ENCODE peak calls at places on chromosomes 4 and X, in eight cellular contexts. N is psoas muscle; A is CD8-positive, alpha-beta T cell; Y is cardiac fibroblast; S is foreskin fibroblast; B is tibial artery; W is right atrium auricular region; K is endodermal cell. J is an unnamed sample.

GRCh38 chrX:79107891-79108718 is 36.4 kb upstream of the GPR174 start:
- DNase-seq in N (no peak), A (no peak), Y (no peak), S (peak), B (no peak), W (no peak), K (no peak), J (no peak)

GRCh38 chr4:4888695-4889094 is 29.2 kb downstream of the MSX1 start:
- DNase-seq in N (no peak), A (no peak), Y (no peak), S (no peak), B (no peak), W (peak), K (peak), J (no peak)

GRCh38 chr4:85257817-85258216 is 217.1 kb upstream of the ARHGAP24 start:
- DNase-seq in N (no peak), A (no peak), Y (no peak), S (no peak), B (no peak), W (no peak), K (no peak), J (no peak)

GRCh38 chrX:103517246-103517645 is 2.0 kb downstream of the RAB40A start:
- DNase-seq in N (no peak), A (no peak), Y (peak), S (peak), B (no peak), W (no peak), K (no peak), J (no peak)

GRCh38 chrX:43949669-43950068 is 23.5 kb downstream of the NDP start:
- DNase-seq in N (peak), A (no peak), Y (peak), S (peak), B (no peak), W (no peak), K (peak), J (no peak)

GRCh38 chr4:20370284-20370683 is 118.6 kb downstream of the SLIT2 start:
- DNase-seq in N (no peak), A (no peak), Y (peak), S (peak), B (no peak), W (no peak), K (no peak), J (no peak)

GRCh38 chr4:3489451-3489962 is 26.4 kb downstream of the DOK7 start:
- DNase-seq in N (no peak), A (no peak), Y (peak), S (no peak), B (no peak), W (no peak), K (no peak), J (no peak)

GRCh38 chr4:26458104-26458503 is 32.2 kb downstream of the CCKAR start:
- DNase-seq in N (no peak), A (no peak), Y (no peak), S (no peak), B (no peak), W (no peak), K (no peak), J (no peak)

GRCh38 chr4:109655396-109655795 is 47.8 kb downstream of the CASP6 start:
- DNase-seq in N (no peak), A (no peak), Y (no peak), S (no peak), B (no peak), W (no peak), K (no peak), J (no peak)

GRCh38 chrX:72620550-72621145 is 48.0 kb upstream of the HDAC8 start:
- DNase-seq in N (peak), A (no peak), Y (peak), S (peak), B (peak), W (peak), K (no peak), J (peak)

GRCh38 chr4:96713271-96713670 is 873.4 kb downstream of the PDHA2 start:
- DNase-seq in N (no peak), A (no peak), Y (peak), S (no peak), B (no peak), W (no peak), K (no peak), J (no peak)

GRCh38 chr4:119672938-119673337 is 44.3 kb upstream of the PDE5A start:
- DNase-seq in N (no peak), A (no peak), Y (no peak), S (no peak), B (no peak), W (no peak), K (no peak), J (no peak)

GRCh38 chr4:165635261-165635838 is 237.7 kb upstream of the TLL1 start:
- DNase-seq in N (no peak), A (no peak), Y (no peak), S (no peak), B (no peak), W (no peak), K (no peak), J (no peak)

GRCh38 chr4:88008624-88009235 is 1.3 kb downstream of the PKD2 start:
- DNase-seq in N (no peak), A (no peak), Y (peak), S (peak), B (no peak), W (no peak), K (no peak), J (no peak)

GRCh38 chr4:52001616-52002015 is 18.5 kb downstream of the LRRC66 start:
- DNase-seq in N (no peak), A (no peak), Y (peak), S (peak), B (no peak), W (no peak), K (no peak), J (no peak)

GRCh38 chr4:124262211-124263179 is 450.0 kb downstream of the ANKRD50 start:
- DNase-seq in N (peak), A (peak), Y (peak), S (peak), B (peak), W (peak), K (peak), J (peak)

GRCh38 chr4:3224971-3225850 is 23.7 kb upstream of the MSANTD1 start:
- DNase-seq in N (peak), A (no peak), Y (no peak), S (no peak), B (no peak), W (no peak), K (no peak), J (no peak)

GRCh38 chrX:154603438-154604430 is 15.3 kb downstream of the CTAG1B start:
- DNase-seq in N (no peak), A (no peak), Y (peak), S (peak), B (peak), W (no peak), K (no peak), J (peak)

GRCh38 chr4:112236040-112236439 is 4.5 kb downstream of the AP1AR start:
- DNase-seq in N (no peak), A (no peak), Y (no peak), S (no peak), B (no peak), W (no peak), K (no peak), J (no peak)

GRCh38 chr4:112230879-112231778 is 458 bp upstream of the AP1AR start:
- DNase-seq in N (peak), A (peak), Y (peak), S (peak), B (peak), W (peak), K (peak), J (peak)

GRCh38 chr4:112234952-112235609 is 3.5 kb downstream of the AP1AR start:
- DNase-seq in N (no peak), A (peak), Y (peak), S (peak), B (peak), W (peak), K (peak), J (peak)

GRCh38 chr4:112231779-112232713 is at the start of gene AP1AR:
- DNase-seq in N (peak), A (peak), Y (peak), S (peak), B (peak), W (peak), K (peak), J (no peak)
- TF ChIP-seq CTCF in N (peak), A (no peak), Y (peak), S (peak), B (peak), W (no peak), K (peak), J (peak)

DNA sequence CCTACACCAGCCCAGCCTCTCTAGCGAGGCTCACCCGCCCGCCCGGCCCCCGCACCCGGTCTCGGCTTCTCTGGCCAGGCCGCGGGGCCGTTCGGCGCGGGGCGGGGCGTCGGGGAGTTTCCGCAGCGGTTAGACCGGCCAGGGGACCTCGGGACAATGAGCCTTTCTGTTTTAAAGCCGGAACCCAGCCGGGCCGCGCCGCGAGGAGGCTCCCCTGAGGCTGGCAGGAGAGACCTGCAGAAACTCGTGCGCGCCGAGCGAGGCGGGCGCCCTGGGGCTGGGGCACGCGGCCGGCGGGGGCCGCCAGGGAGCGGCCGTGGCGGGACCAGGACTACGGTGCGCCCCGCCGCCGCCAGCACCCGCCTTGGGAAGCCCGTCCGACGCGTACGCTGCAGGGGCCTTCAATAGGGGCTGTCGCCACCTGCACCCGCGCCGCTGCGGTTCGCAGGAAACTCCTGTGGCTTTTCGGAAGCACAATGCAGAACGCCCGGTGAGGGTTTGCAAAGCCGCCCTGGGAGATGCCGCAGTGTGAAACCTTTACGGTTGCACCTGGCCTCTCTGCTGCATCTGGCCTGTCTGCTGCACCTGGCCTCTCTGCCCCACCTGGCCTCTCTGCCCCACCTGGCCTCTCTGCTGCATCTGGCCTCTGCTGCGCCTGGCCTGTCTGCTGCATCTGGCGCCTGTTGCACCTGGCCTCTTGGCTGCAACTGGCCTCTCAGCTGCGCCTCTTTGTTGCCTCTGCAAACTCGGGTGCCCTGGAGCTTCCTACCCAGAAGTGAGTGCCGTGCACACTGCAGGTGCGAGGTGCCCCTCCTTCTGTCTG is 63.9 kb downstream of the TRAPPC11 start:
- DNase-seq in N (peak), A (peak), Y (peak), S (peak), B (peak), W (no peak), K (peak), J (no peak)
- TF ChIP-seq CTCF in N (no peak), A (no peak), Y (no peak), S (no peak), B (no peak), W (no peak), K (peak), J (no peak)

GRCh38 chrX:110836982-110837381 is 41.4 kb upstream of the CHRDL1 start:
- DNase-seq in N (no peak), A (no peak), Y (no peak), S (no peak), B (no peak), W (no peak), K (peak), J (no peak)
- TF ChIP-seq CTCF in N (no peak), A (no peak), Y (no peak), S (peak), B (no peak), W (no peak), K (peak), J (no peak)

GRCh38 chr4:183599690-183600089 is 59.3 kb downstream of the RWDD4 start:
- DNase-seq in N (no peak), A (no peak), Y (no peak), S (peak), B (no peak), W (no peak), K (no peak), J (no peak)

GRCh38 chr4:183602444-183603102 is 56.4 kb downstream of the RWDD4 start:
- DNase-seq in N (no peak), A (no peak), Y (peak), S (peak), B (no peak), W (no peak), K (peak), J (no peak)

GRCh38 chr4:183601381-183601780 is 57.6 kb downstream of the RWDD4 start:
- DNase-seq in N (no peak), A (no peak), Y (no peak), S (no peak), B (no peak), W (no peak), K (no peak), J (no peak)

GRCh38 chr4:183599284-183599683 is 59.7 kb downstream of the RWDD4 start:
- DNase-seq in N (no peak), A (no peak), Y (no peak), S (no peak), B (no peak), W (no peak), K (no peak), J (no peak)

GRCh38 chr4:183600189-183600685 is 58.7 kb downstream of the RWDD4 start:
- DNase-seq in N (no peak), A (no peak), Y (peak), S (peak), B (no peak), W (no peak), K (peak), J (no peak)
- TF ChIP-seq CTCF in N (no peak), A (peak), Y (peak), S (peak), B (no peak), W (no peak), K (peak), J (peak)

GRCh38 chr4:170231377-170231776 is 141.6 kb upstream of the AADAT start:
- DNase-seq in N (no peak), A (no peak), Y (no peak), S (no peak), B (no peak), W (no peak), K (no peak), J (no peak)

GRCh38 chr4:170226288-170226687 is 136.5 kb upstream of the AADAT start:
- DNase-seq in N (no peak), A (no peak), Y (no peak), S (no peak), B (no peak), W (no peak), K (peak), J (no peak)

GRCh38 chr4:170230242-170230641 is 140.5 kb upstream of the AADAT start:
- DNase-seq in N (no peak), A (no peak), Y (no peak), S (no peak), B (no peak), W (no peak), K (no peak), J (no peak)

GRCh38 chr4:170229021-170229420 is 139.3 kb upstream of the AADAT start:
- DNase-seq in N (no peak), A (no peak), Y (no peak), S (no peak), B (no peak), W (no peak), K (no peak), J (no peak)

DNA sequence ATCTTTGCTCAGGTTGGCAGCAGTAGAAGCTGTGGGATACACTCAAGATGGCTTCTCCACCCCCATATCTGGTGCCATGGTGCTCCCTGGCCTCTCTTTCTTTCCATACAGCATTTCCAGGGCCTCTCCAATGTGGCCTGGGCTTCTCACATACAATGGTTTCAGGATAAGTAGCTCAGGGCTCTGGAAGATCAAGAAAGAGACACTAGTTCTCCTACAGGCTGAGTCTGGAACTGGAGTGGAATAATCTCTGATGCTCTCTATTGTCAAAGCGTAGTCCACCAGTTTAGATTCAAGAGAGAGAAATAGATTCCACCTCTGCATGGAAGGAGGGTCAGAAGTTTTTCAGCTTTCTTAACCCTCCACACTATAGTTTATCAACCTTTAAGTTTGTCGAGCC is 138.2 kb upstream of the AADAT start:
- DNase-seq in N (no peak), A (no peak), Y (no peak), S (no peak), B (no peak), W (no peak), K (no peak), J (no peak)
- TF ChIP-seq CTCF in N (no peak), A (no peak), Y (no peak), S (no peak), B (no peak), W (no peak), K (peak), J (no peak)

GRCh38 chr4:151743128-151743854 is 17.5 kb downstream of the GATB start:
- DNase-seq in N (no peak), A (no peak), Y (no peak), S (no peak), B (no peak), W (no peak), K (no peak), J (no peak)
- TF ChIP-seq CTCF in N (no peak), A (no peak), Y (no peak), S (no peak), B (no peak), W (no peak), K (peak), J (no peak)

GRCh38 chr4:139085141-139085540 is 69.6 kb downstream of the NOCT start:
- DNase-seq in N (no peak), A (no peak), Y (peak), S (peak), B (no peak), W (no peak), K (no peak), J (no peak)

GRCh38 chr4:139084425-139085093 is 69.0 kb downstream of the NOCT start:
- DNase-seq in N (no peak), A (no peak), Y (no peak), S (no peak), B (no peak), W (no peak), K (no peak), J (no peak)

GRCh38 chr4:139078926-139079325 is 63.3 kb downstream of the NOCT start:
- DNase-seq in N (no peak), A (no peak), Y (no peak), S (no peak), B (no peak), W (no peak), K (no peak), J (no peak)

GRCh38 chr4:139082750-139083532 is 67.4 kb downstream of the NOCT start:
- DNase-seq in N (peak), A (peak), Y (peak), S (peak), B (peak), W (peak), K (peak), J (peak)

GRCh38 chr4:139083533-139084424 is 68.2 kb downstream of the NOCT start:
- DNase-seq in N (peak), A (peak), Y (peak), S (peak), B (peak), W (peak), K (peak), J (peak)
- TF ChIP-seq CTCF in N (peak), A (peak), Y (peak), S (peak), B (peak), W (peak), K (peak), J (peak)

J was measured in AG09319.